ENCODE peak calls at places on chromosomes 16 and 17, in six cellular contexts. G is adrenal gland; H is mammary epithelial cell; D is testis; A is CD4-positive, alpha-beta T cell; V is heart right ventricle. J is an unnamed sample. For H3K27me3, the result is how much of the 10 kb centered on the place peaks cover.

GRCh38 chr17:50949128-50950001 is 83.2 kb upstream of the TOB1 start:
- DNase-seq in A (no peak), H (peak), V (no peak), D (no peak), G (no peak), J (no peak)

GRCh38 chr17:27206447-27206846 is 87.5 kb upstream of the WSB1 start:
- DNase-seq in V (no peak), H (no peak), D (no peak), A (no peak), G (no peak), J (no peak)

GRCh38 chr17:41578538-41578937 is 6.7 kb upstream of the KRT9 start:
- DNase-seq in D (no peak), A (no peak), H (no peak), V (no peak), G (no peak), J (no peak)

GRCh38 chr16:87926246-87927194 is 9.8 kb downstream of the CA5A start:
- DNase-seq in A (peak), G (no peak), H (no peak), D (no peak), V (no peak), J (no peak)

GRCh38 chr16:53844796-53845195 is 140.8 kb downstream of the FTO start:
- DNase-seq in A (no peak), D (no peak), V (no peak), H (no peak), G (no peak), J (no peak)

GRCh38 chr17:66152756-66153155 is 39.2 kb downstream of the CEP112 start:
- DNase-seq in H (peak), D (no peak), A (no peak), G (no peak), V (no peak), J (no peak)

GRCh38 chr17:412211-413015 is 59.8 kb upstream of the RPH3AL start:
- DNase-seq in D (peak), H (peak), A (peak), V (no peak), G (peak), J (peak)

GRCh38 chr17:40779181-40779909 is 3.0 kb downstream of the KRT27 start:
- DNase-seq in H (no peak), V (no peak), G (no peak), A (no peak), D (no peak), J (no peak)

GRCh38 chr16:85626191-85626951 is 13.2 kb downstream of the GSE1 start:
- DNase-seq in H (no peak), A (no peak), V (no peak), D (peak), G (peak), J (no peak)
- H3K27me3 ChIP-seq in H (under half), A (under half), V (under half), D (under half), G (under half), J (under half)

GRCh38 chr16:54939537-54940278 is 9.0 kb downstream of the IRX5 start:
- DNase-seq in A (no peak), G (no peak), D (no peak), V (no peak), H (no peak), J (no peak)
- H3K27me3 ChIP-seq in A (half or more), G (half or more), D (under half), V (half or more), H (under half), J (under half)

DNA sequence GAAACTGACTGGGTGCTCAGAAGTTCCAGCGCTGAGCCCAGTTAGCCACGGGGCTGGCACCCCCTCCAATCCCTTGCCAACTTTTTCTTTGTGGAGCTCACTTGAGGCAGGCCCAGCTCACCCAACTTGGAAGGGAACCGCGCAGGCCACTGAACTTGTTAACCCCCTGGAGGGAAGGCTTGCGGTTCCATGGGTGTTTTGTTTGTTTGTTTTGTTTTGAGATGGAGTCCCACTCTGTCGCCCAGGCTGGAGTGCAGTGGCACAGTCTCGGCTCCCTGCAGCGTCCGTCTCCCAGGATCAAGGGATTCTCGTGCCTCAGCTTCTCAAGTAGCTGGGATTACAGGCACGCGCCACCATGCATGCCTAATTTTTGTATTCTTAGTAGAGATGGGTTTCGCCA is 34.1 kb upstream of the NDRG4 start:
- DNase-seq in D (no peak), A (no peak), H (no peak), V (no peak), G (no peak), J (no peak)
- H3K27me3 ChIP-seq in D (under half), A (half or more), H (under half), V (under half), G (under half), J (under half)

GRCh38 chr16:2194166-2194834 is 2.1 kb downstream of the CASKIN1 start:
- DNase-seq in G (peak), A (no peak), V (no peak), D (no peak), H (peak), J (peak)
- H3K27me3 ChIP-seq in G (under half), A (under half), V (under half), D (under half), H (under half), J (under half)

DNA sequence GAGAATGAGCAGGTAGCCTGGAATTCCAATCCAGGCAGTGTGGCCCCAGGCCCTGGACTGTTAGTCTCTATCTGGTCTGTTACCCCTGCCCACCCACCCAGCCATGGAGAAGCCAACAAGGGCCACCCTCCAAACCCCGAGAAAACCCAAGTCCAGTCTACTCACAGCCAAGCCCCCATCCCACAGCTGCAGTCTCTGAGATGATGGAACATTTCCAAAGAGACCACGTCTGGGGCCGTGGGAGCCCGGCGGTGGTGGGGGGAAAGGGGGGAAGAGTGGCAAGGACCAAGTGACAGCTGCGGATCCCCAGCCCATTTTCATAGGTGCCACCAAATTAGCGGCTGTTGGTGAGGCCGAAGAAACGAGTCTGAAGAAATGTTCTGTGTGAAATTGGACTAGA is 53.6 kb downstream of the RBFOX3 start:
- DNase-seq in H (no peak), A (no peak), G (no peak), V (no peak), D (no peak), J (no peak)
- H3K27me3 ChIP-seq in H (under half), A (under half), G (under half), V (half or more), D (under half), J (under half)

GRCh38 chr17:4971826-4972225 is 4.2 kb upstream of the SPAG7 start:
- DNase-seq in D (no peak), G (no peak), V (no peak), H (no peak), A (no peak), J (no peak)

GRCh38 chr17:4972752-4973151 is 5.1 kb upstream of the SPAG7 start:
- DNase-seq in V (no peak), G (no peak), H (no peak), D (no peak), A (no peak), J (no peak)

GRCh38 chr17:4974064-4974670 is 6.5 kb upstream of the SPAG7 start:
- DNase-seq in D (no peak), V (peak), H (no peak), G (no peak), A (no peak), J (no peak)

GRCh38 chr17:4972322-4972721 is 4.7 kb upstream of the SPAG7 start:
- DNase-seq in V (no peak), G (no peak), H (no peak), D (no peak), A (no peak), J (no peak)

DNA sequence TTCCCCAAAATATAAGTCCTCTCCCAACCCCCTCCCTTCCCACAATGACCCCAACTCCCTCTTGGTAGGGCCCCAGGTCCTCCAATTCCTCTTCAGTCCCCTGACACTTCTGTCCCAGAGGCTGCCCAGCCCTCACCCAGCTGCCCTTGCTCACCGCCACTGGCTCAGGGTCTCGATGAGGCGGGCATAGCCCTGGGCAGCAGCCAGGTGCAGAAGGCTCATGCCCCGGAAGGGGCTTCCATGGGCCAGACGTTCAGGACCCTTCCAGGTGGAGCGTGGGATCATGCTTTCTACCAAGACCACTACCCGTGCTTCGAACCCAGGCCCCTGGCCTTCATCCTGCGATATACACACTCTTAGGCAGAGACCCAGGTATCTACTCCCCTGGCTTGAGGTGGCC is 5.8 kb upstream of the SPAG7 start:
- DNase-seq in H (no peak), G (no peak), V (no peak), A (no peak), D (no peak), J (no peak)
- H3K27me3 ChIP-seq in H (under half), G (under half), V (under half), A (under half), D (under half), J (under half)

GRCh38 chr17:16912021-16912962 is 59.6 kb downstream of the TNFRSF13B start:
- DNase-seq in V (no peak), A (no peak), H (no peak), D (peak), G (no peak), J (no peak)
- H3K27me3 ChIP-seq in V (under half), A (under half), H (under half), D (under half), G (under half), J (under half)

DNA sequence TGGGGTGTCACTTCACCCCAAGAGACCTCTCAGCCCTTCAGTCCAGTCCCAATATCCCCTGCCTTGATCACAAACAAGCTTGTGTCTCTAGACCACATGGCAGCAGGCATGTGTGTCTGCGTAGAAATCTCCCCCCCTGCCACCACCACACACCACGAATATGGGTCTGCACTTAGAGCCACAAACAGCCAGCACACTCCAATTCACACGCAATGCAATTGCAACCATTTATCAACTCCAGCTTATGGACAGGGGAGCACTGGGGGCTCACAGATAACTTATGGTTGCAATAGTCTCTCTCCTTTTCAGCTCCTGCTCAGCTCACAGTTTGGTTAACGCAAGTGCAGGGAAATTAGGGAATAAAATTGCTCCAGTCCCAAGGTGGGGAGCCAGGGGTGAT is 2.6 kb downstream of the HOXB9 start:
- DNase-seq in H (no peak), V (no peak), D (no peak), A (no peak), G (no peak), J (no peak)
- H3K27me3 ChIP-seq in H (half or more), V (half or more), D (under half), A (half or more), G (half or more), J (under half)